ENCODE peak calls at places on chromosome X, in eight cellular contexts. A is fibroblast of pulmonary artery, Q is hepatocyte, I is cardiac muscle cell, T is upper lobe of right lung, H is PC-3, X is astrocyte, M is pancreas. F is an unnamed sample.
A peak's percentile ranks its signal among the peaks of the same experiment; 100 is the strongest.

GRCh38 chrX:150536455-150537116 is 31.8 kb upstream of the MTM1 start:
- DNase-seq in A (no peak), H (no peak), X (no peak), T (no peak), M (no peak), Q (no peak), I (no peak), F (no peak)

GRCh38 chrX:155900765-155901164 is 19.6 kb downstream of the VAMP7 start:
- DNase-seq in H (no peak), Q (no peak), I (no peak), M (no peak), T (no peak), X (no peak), A (no peak), F (no peak)

GRCh38 chrX:100643212-100643611 is 787 bp upstream of the SRPX2 start:
- DNase-seq in M (no peak), H (no peak), T (no peak), A (no peak), X (no peak), I (no peak), Q (no peak), F (no peak)

GRCh38 chrX:115560978-115561604 is at the start of gene PLS3:
- DNase-seq in H (peak; percentile 78), T (peak; percentile 89), I (peak; percentile 94), X (peak; percentile 83), A (peak; percentile 88), M (peak; percentile 79), Q (peak; percentile 93), F (peak; percentile 89)

GRCh38 chrX:48761674-48762471 is at the start of gene GLOD5:
- DNase-seq in A (peak; percentile 3), T (peak; percentile 81), Q (peak; percentile 72), X (no peak), H (peak; percentile 88), M (peak; percentile 68), I (peak; percentile 41), F (peak; percentile 34)

GRCh38 chrX:16771483-16772398 is 14.5 kb upstream of the TXLNG start:
- DNase-seq in H (peak; percentile 75), M (no peak), T (no peak), Q (peak; percentile 78), X (peak; percentile 80), A (peak; percentile 84), I (peak; percentile 30), F (peak; percentile 81)

GRCh38 chrX:96568088-96568487 is 116.6 kb upstream of the DIAPH2 start:
- DNase-seq in I (no peak), H (no peak), Q (no peak), T (no peak), A (no peak), X (no peak), M (no peak), F (no peak)

GRCh38 chrX:120264315-120264714 is 13.7 kb downstream of the ZBTB33 start:
- DNase-seq in X (no peak), Q (no peak), T (no peak), I (no peak), M (no peak), H (no peak), A (no peak), F (no peak)

GRCh38 chrX:154396948-154397887 is 959 bp upstream of the RPL10 start:
- DNase-seq in I (peak; percentile 52), X (peak; percentile 25), A (peak; percentile 52), H (peak; percentile 66), T (peak; percentile 91), M (peak; percentile 87), Q (peak; percentile 79), F (peak; percentile 53)

DNA sequence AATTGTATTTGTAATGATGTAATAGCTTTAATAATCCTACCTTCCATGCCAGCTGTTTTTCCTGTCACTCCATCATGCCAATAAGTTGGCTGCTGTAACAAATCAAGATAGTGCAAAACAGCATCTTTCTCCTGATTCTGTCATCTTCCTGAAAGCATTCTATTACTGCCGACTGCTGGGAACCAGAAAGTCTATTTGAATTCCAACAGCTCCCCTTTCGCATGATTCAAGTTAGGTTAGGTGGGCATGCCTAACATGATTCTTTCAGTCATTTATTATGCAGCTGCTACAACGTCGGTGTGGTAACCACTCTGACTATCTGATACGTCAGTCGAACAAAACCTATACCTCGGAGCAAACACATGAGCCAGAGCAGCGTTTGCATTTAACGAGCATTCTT is 127.9 kb upstream of the DMD start:
- DNase-seq in A (peak; percentile 6), T (no peak), X (no peak), I (peak; percentile 10), Q (peak; percentile 10), H (peak; percentile 1), M (no peak), F (peak; percentile 12)
- TF ChIP-seq CTCF in A (no peak), T (no peak), X (no peak), I (no peak), Q (peak; percentile 23), H (no peak), M (no peak), F (peak; percentile 15)

DNA sequence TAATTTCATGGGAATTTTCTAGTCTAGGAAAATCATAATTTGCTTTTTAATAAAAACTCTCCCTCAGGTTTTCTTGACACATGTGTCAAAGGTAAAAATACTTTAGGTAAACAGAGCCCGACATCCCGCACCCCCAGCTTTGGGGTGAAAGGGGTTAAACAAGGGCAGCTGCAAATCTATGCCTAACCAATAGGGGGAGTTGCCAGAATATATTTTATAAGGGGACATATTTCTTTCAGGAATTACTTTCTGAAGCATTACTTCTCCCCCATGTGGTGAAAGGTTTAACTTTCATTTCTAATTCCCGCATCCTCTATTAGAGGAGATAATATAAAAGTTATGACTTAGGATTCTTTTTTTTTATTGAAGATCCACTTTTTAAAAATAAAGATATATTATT is 53.9 kb upstream of the HEPH start:
- DNase-seq in H (peak; percentile 51), X (no peak), M (no peak), A (peak; percentile 44), I (peak; percentile 2), T (no peak), Q (peak; percentile 9), F (peak; percentile 1)
- TF ChIP-seq CTCF in H (peak; percentile 69), X (peak; percentile 15), M (no peak), A (peak; percentile 54), I (peak; percentile 44), T (peak; percentile 44), Q (peak; percentile 44), F (peak; percentile 40)

GRCh38 chrX:54786972-54787371 is 11.1 kb downstream of the ITIH6 start:
- DNase-seq in A (no peak), X (no peak), T (no peak), I (peak; percentile 5), Q (no peak), M (no peak), H (peak; percentile 53), F (no peak)
- TF ChIP-seq CTCF in A (no peak), X (no peak), T (peak; percentile 14), I (no peak), Q (peak; percentile 34), M (no peak), H (peak; percentile 50), F (peak; percentile 27)

GRCh38 chrX:123728001-123728400 is 4.9 kb downstream of the THOC2 start:
- DNase-seq in Q (no peak), X (no peak), M (no peak), T (no peak), I (no peak), A (no peak), H (no peak), F (no peak)
- TF ChIP-seq CTCF in Q (no peak), X (no peak), M (no peak), T (no peak), I (no peak), A (no peak), H (no peak), F (no peak)

GRCh38 chrX:72554448-72555140 is 18.0 kb downstream of the HDAC8 start:
- DNase-seq in M (no peak), X (no peak), Q (peak; percentile 65), A (no peak), H (peak; percentile 37), T (no peak), I (peak; percentile 27), F (peak; percentile 56)
- TF ChIP-seq CTCF in M (no peak), X (no peak), Q (peak; percentile 29), A (no peak), H (no peak), T (no peak), I (no peak), F (no peak)

GRCh38 chrX:30822068-30822671 is 66.9 kb downstream of the TAB3 start:
- DNase-seq in M (no peak), X (no peak), H (peak; percentile 28), I (no peak), A (peak; percentile 9), T (no peak), Q (peak; percentile 7), F (peak; percentile 10)
- TF ChIP-seq CTCF in M (no peak), X (no peak), H (peak; percentile 38), I (no peak), A (no peak), T (no peak), Q (no peak), F (peak; percentile 28)

GRCh38 chrX:7170903-7171302 is 22.9 kb upstream of the PUDP start:
- DNase-seq in A (peak; percentile 27), Q (peak; percentile 8), T (no peak), X (no peak), H (peak; percentile 43), M (peak; percentile 24), I (peak; percentile 34), F (peak; percentile 35)
- TF ChIP-seq CTCF in A (peak; percentile 16), Q (no peak), T (peak; percentile 36), X (peak; percentile 12), H (peak; percentile 59), M (no peak), I (no peak), F (peak; percentile 50)

F was measured in choroid plexus epithelial cell.